ENCODE peak calls at places on chromosome 16, in six cellular contexts. One of them, this sample, is unnamed.
A peak's percentile ranks its signal among the peaks of the same experiment; 100 is the strongest.

GRCh38 chr16:82880361-82880760 is 253.6 kb downstream of the CDH13 start:
- DNase-seq in heart left ventricle: no peak
- DNase-seq in HCT116: no peak
- DNase-seq in SJSA1: no peak
- DNase-seq in CD8-positive, alpha-beta memory T cell: no peak
- DNase-seq in Peyer's patch: no peak
- DNase-seq in this sample: no peak

GRCh38 chr16:17368951-17369350 is 101.8 kb downstream of the XYLT1 start:
- DNase-seq in HCT116: no peak
- DNase-seq in CD8-positive, alpha-beta memory T cell: no peak
- DNase-seq in Peyer's patch: no peak
- DNase-seq in heart left ventricle: no peak
- DNase-seq in SJSA1: no peak
- DNase-seq in this sample: no peak

GRCh38 chr16:30903596-30903995 is 7.2 kb downstream of the CTF1 start:
- DNase-seq in SJSA1: no peak
- DNase-seq in CD8-positive, alpha-beta memory T cell: no peak
- DNase-seq in Peyer's patch: no peak
- DNase-seq in heart left ventricle: no peak
- DNase-seq in HCT116: no peak
- DNase-seq in this sample: no peak

GRCh38 chr16:2008631-2009301 is 855 bp downstream of the ZNF598 start:
- DNase-seq in SJSA1: no peak
- DNase-seq in heart left ventricle: no peak
- DNase-seq in CD8-positive, alpha-beta memory T cell: no peak
- DNase-seq in Peyer's patch: no peak
- DNase-seq in HCT116: no peak
- DNase-seq in this sample: no peak

GRCh38 chr16:20867585-20867984 is 32.6 kb downstream of the DCUN1D3 start:
- DNase-seq in SJSA1: no peak
- DNase-seq in CD8-positive, alpha-beta memory T cell: no peak
- DNase-seq in heart left ventricle: no peak
- DNase-seq in Peyer's patch: no peak
- DNase-seq in HCT116: no peak
- DNase-seq in this sample: no peak

GRCh38 chr16:69105501-69106361 is at the start of gene HAS3:
- DNase-seq in CD8-positive, alpha-beta memory T cell: peak; percentile 17
- DNase-seq in heart left ventricle: no peak
- DNase-seq in Peyer's patch: peak; percentile 73
- DNase-seq in SJSA1: peak; percentile 63
- DNase-seq in HCT116: peak; percentile 69
- DNase-seq in this sample: peak; percentile 75

GRCh38 chr16:84048306-84048705 is 5.7 kb upstream of the SLC38A8 start:
- DNase-seq in heart left ventricle: peak; percentile 37
- DNase-seq in CD8-positive, alpha-beta memory T cell: no peak
- DNase-seq in Peyer's patch: peak; percentile 47
- DNase-seq in HCT116: peak; percentile 8
- DNase-seq in SJSA1: no peak
- DNase-seq in this sample: no peak

GRCh38 chr16:491225-491919 is 36.1 kb upstream of the CAPN15 start:
- DNase-seq in HCT116: no peak
- DNase-seq in Peyer's patch: no peak
- DNase-seq in heart left ventricle: no peak
- DNase-seq in SJSA1: no peak
- DNase-seq in CD8-positive, alpha-beta memory T cell: no peak
- DNase-seq in this sample: peak; percentile 74

GRCh38 chr16:67857547-67858233 is 10.2 kb upstream of the CENPT start:
- DNase-seq in SJSA1: peak; percentile 86
- DNase-seq in HCT116: no peak
- DNase-seq in heart left ventricle: no peak
- DNase-seq in Peyer's patch: peak; percentile 80
- DNase-seq in CD8-positive, alpha-beta memory T cell: no peak
- DNase-seq in this sample: peak; percentile 60

GRCh38 chr16:1613240-1613639 is 1.1 kb downstream of the CRAMP1 start:
- DNase-seq in heart left ventricle: no peak
- DNase-seq in SJSA1: peak; percentile 19
- DNase-seq in CD8-positive, alpha-beta memory T cell: no peak
- DNase-seq in Peyer's patch: no peak
- DNase-seq in HCT116: no peak
- DNase-seq in this sample: peak; percentile 20

GRCh38 chr16:705748-706188 is at the start of gene FBXL16:
- DNase-seq in HCT116: no peak
- DNase-seq in CD8-positive, alpha-beta memory T cell: no peak
- DNase-seq in heart left ventricle: no peak
- DNase-seq in Peyer's patch: no peak
- DNase-seq in SJSA1: no peak
- DNase-seq in this sample: peak; percentile 54

GRCh38 chr16:19011169-19011731 is 27.5 kb downstream of the TMC7 start:
- DNase-seq in Peyer's patch: no peak
- DNase-seq in HCT116: no peak
- DNase-seq in heart left ventricle: no peak
- DNase-seq in SJSA1: no peak
- DNase-seq in CD8-positive, alpha-beta memory T cell: no peak
- DNase-seq in this sample: no peak

GRCh38 chr16:88878967-88879787 is 12.7 kb upstream of the PABPN1L start:
- DNase-seq in Peyer's patch: no peak
- DNase-seq in CD8-positive, alpha-beta memory T cell: no peak
- DNase-seq in HCT116: no peak
- DNase-seq in SJSA1: no peak
- DNase-seq in heart left ventricle: no peak
- DNase-seq in this sample: no peak

GRCh38 chr16:3950343-3951193 is 70.1 kb upstream of the CREBBP start:
- DNase-seq in HCT116: no peak
- DNase-seq in SJSA1: peak; percentile 88
- DNase-seq in CD8-positive, alpha-beta memory T cell: no peak
- DNase-seq in heart left ventricle: peak; percentile 89
- DNase-seq in Peyer's patch: peak; percentile 58
- DNase-seq in this sample: peak; percentile 85

GRCh38 chr16:50550035-50550434 is 1.8 kb downstream of the NKD1 start:
- DNase-seq in heart left ventricle: no peak
- DNase-seq in SJSA1: no peak
- DNase-seq in CD8-positive, alpha-beta memory T cell: no peak
- DNase-seq in Peyer's patch: no peak
- DNase-seq in HCT116: no peak
- DNase-seq in this sample: peak; percentile 17

GRCh38 chr16:15457390-15457789 is 23.0 kb downstream of the BMERB1 start:
- DNase-seq in Peyer's patch: peak; percentile 58
- DNase-seq in HCT116: no peak
- DNase-seq in SJSA1: no peak
- DNase-seq in heart left ventricle: no peak
- DNase-seq in CD8-positive, alpha-beta memory T cell: no peak
- DNase-seq in this sample: no peak

GRCh38 chr16:78742501-78743283 is 643.2 kb downstream of the WWOX start:
- DNase-seq in CD8-positive, alpha-beta memory T cell: peak; percentile 67
- DNase-seq in heart left ventricle: no peak
- DNase-seq in SJSA1: peak; percentile 84
- DNase-seq in Peyer's patch: no peak
- DNase-seq in HCT116: no peak
- DNase-seq in this sample: peak; percentile 20

GRCh38 chr16:70769131-70769530 is 31.8 kb downstream of the VAC14 start:
- DNase-seq in SJSA1: no peak
- DNase-seq in heart left ventricle: no peak
- DNase-seq in CD8-positive, alpha-beta memory T cell: no peak
- DNase-seq in Peyer's patch: no peak
- DNase-seq in HCT116: no peak
- DNase-seq in this sample: no peak

GRCh38 chr16:19717781-19718623 is at the start of the genes IQCK and KNOP1:
- DNase-seq in HCT116: peak; percentile 68
- DNase-seq in heart left ventricle: peak; percentile 94
- DNase-seq in Peyer's patch: peak; percentile 91
- DNase-seq in CD8-positive, alpha-beta memory T cell: peak; percentile 84
- DNase-seq in SJSA1: peak; percentile 90
- DNase-seq in this sample: peak; percentile 95

GRCh38 chr16:81786321-81786720 is 7.2 kb downstream of the PLCG2 start:
- DNase-seq in heart left ventricle: no peak
- DNase-seq in CD8-positive, alpha-beta memory T cell: no peak
- DNase-seq in HCT116: no peak
- DNase-seq in SJSA1: no peak
- DNase-seq in Peyer's patch: no peak
- DNase-seq in this sample: no peak

GRCh38 chr16:3576211-3576610 is 992 bp downstream of the NLRC3 start:
- DNase-seq in SJSA1: no peak
- DNase-seq in HCT116: no peak
- DNase-seq in CD8-positive, alpha-beta memory T cell: peak; percentile 27
- DNase-seq in heart left ventricle: no peak
- DNase-seq in Peyer's patch: no peak
- DNase-seq in this sample: no peak

GRCh38 chr16:24737391-24737871 is 8.0 kb downstream of the TNRC6A start:
- DNase-seq in SJSA1: peak; percentile 50
- DNase-seq in heart left ventricle: no peak
- DNase-seq in CD8-positive, alpha-beta memory T cell: no peak
- DNase-seq in Peyer's patch: no peak
- DNase-seq in HCT116: no peak
- DNase-seq in this sample: no peak

GRCh38 chr16:89511352-89511751 is 3.1 kb downstream of the SPG7 start:
- DNase-seq in HCT116: no peak
- DNase-seq in SJSA1: no peak
- DNase-seq in CD8-positive, alpha-beta memory T cell: no peak
- DNase-seq in Peyer's patch: no peak
- DNase-seq in heart left ventricle: no peak
- DNase-seq in this sample: no peak

GRCh38 chr16:760498-761343 is at the start of gene MSLN:
- DNase-seq in HCT116: peak; percentile 67
- DNase-seq in heart left ventricle: no peak
- DNase-seq in Peyer's patch: no peak
- DNase-seq in CD8-positive, alpha-beta memory T cell: no peak
- DNase-seq in SJSA1: no peak
- DNase-seq in this sample: no peak

DNA sequence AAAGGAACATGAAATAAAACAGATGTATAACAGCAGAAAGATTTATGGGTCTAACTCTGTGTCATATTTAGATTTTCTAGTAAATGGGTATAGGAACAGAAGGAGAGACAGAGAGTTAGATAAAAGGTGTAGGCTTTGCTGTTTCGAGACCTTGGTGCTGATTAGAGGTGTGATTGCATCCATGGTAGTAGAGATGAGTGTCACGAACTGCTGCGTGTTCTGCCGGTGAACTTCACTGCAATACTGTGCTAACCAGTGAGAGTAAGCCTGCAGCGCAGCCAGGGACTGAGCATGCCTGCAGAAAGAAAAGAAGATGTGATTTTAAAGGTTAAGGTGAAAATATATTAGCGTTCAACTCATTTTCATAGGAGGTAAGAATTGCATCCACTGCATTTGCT is 53.7 kb upstream of the GSG1L start:
- DNase-seq in HCT116: no peak
- DNase-seq in CD8-positive, alpha-beta memory T cell: no peak
- DNase-seq in Peyer's patch: no peak
- DNase-seq in heart left ventricle: no peak
- DNase-seq in SJSA1: no peak
- DNase-seq in this sample: no peak
- H3K36me3 ChIP-seq in HCT116: peaks cover 47% of the 10 kb centered on the region
- H3K36me3 ChIP-seq in CD8-positive, alpha-beta memory T cell: peaks cover 61% of the 10 kb centered on the region
- H3K36me3 ChIP-seq in Peyer's patch: no peaks in the 10 kb centered on the region
- H3K36me3 ChIP-seq in heart left ventricle: peaks cover 100% of the 10 kb centered on the region
- H3K36me3 ChIP-seq in SJSA1: peaks cover 98% of the 10 kb centered on the region
- H3K36me3 ChIP-seq in this sample: no peaks in the 10 kb centered on the region

GRCh38 chr16:85522842-85523601 is 90.1 kb upstream of the GSE1 start:
- DNase-seq in heart left ventricle: no peak
- DNase-seq in HCT116: no peak
- DNase-seq in SJSA1: no peak
- DNase-seq in CD8-positive, alpha-beta memory T cell: no peak
- DNase-seq in Peyer's patch: no peak
- DNase-seq in this sample: no peak
- H3K4me1 ChIP-seq in heart left ventricle: peaks cover 30% of the 10 kb centered on the region
- H3K4me1 ChIP-seq in HCT116: peaks cover 45% of the 10 kb centered on the region
- H3K4me1 ChIP-seq in SJSA1: no peaks in the 10 kb centered on the region
- H3K4me1 ChIP-seq in CD8-positive, alpha-beta memory T cell: peaks cover 6% of the 10 kb centered on the region
- H3K4me1 ChIP-seq in Peyer's patch: no peaks in the 10 kb centered on the region
- H3K4me1 ChIP-seq in this sample: peaks cover 26% of the 10 kb centered on the region

DNA sequence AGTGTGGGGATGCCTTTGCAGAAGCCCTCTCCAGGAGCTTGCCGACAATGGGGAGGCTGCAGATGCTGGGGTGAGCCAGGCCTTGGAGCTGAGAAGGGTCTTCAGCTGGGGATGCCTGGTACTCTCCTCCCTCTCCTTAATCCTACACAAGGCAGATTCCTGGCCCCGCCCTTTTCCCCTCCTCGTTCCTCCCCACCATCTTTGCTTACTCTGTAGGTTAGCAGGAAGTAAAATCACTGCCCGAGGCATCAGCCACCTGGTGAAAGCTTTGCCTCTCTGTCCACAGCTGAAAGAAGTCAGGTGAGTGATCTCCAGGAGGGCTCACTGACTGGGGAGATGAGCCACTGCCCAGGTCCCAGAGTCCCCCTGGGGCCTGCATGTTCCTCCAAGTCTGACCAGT is 38.7 kb downstream of the NLRC5 start:
- DNase-seq in Peyer's patch: no peak
- DNase-seq in SJSA1: no peak
- DNase-seq in HCT116: no peak
- DNase-seq in CD8-positive, alpha-beta memory T cell: no peak
- DNase-seq in heart left ventricle: no peak
- DNase-seq in this sample: no peak
- H3K36me3 ChIP-seq in Peyer's patch: no peaks in the 10 kb centered on the region
- H3K36me3 ChIP-seq in SJSA1: peaks cover 60% of the 10 kb centered on the region
- H3K36me3 ChIP-seq in HCT116: no peaks in the 10 kb centered on the region
- H3K36me3 ChIP-seq in CD8-positive, alpha-beta memory T cell: peaks cover 26% of the 10 kb centered on the region
- H3K36me3 ChIP-seq in heart left ventricle: peaks cover 93% of the 10 kb centered on the region
- H3K36me3 ChIP-seq in this sample: no peaks in the 10 kb centered on the region

GRCh38 chr16:53045554-53046250 is 7.0 kb downstream of the CHD9NB start:
- DNase-seq in Peyer's patch: no peak
- DNase-seq in SJSA1: no peak
- DNase-seq in HCT116: no peak
- DNase-seq in CD8-positive, alpha-beta memory T cell: no peak
- DNase-seq in heart left ventricle: no peak
- DNase-seq in this sample: no peak

GRCh38 chr16:53043462-53043861 is 9.2 kb downstream of the CHD9NB start:
- DNase-seq in HCT116: no peak
- DNase-seq in Peyer's patch: no peak
- DNase-seq in CD8-positive, alpha-beta memory T cell: no peak
- DNase-seq in SJSA1: no peak
- DNase-seq in heart left ventricle: no peak
- DNase-seq in this sample: peak; percentile 53

GRCh38 chr16:53042235-53042645 is 10.5 kb downstream of the CHD9NB start:
- DNase-seq in HCT116: no peak
- DNase-seq in Peyer's patch: no peak
- DNase-seq in SJSA1: no peak
- DNase-seq in CD8-positive, alpha-beta memory T cell: no peak
- DNase-seq in heart left ventricle: no peak
- DNase-seq in this sample: no peak

GRCh38 chr16:53041196-53041977 is 11.3 kb downstream of the CHD9NB start:
- DNase-seq in SJSA1: no peak
- DNase-seq in CD8-positive, alpha-beta memory T cell: no peak
- DNase-seq in Peyer's patch: no peak
- DNase-seq in heart left ventricle: peak; percentile 90
- DNase-seq in HCT116: no peak
- DNase-seq in this sample: peak; percentile 72

GRCh38 chr16:53043986-53044571 is 8.6 kb downstream of the CHD9NB start:
- DNase-seq in CD8-positive, alpha-beta memory T cell: no peak
- DNase-seq in heart left ventricle: no peak
- DNase-seq in Peyer's patch: no peak
- DNase-seq in SJSA1: no peak
- DNase-seq in HCT116: no peak
- DNase-seq in this sample: no peak
- H3K4me1 ChIP-seq in CD8-positive, alpha-beta memory T cell: no peaks in the 10 kb centered on the region
- H3K4me1 ChIP-seq in heart left ventricle: peaks cover 32% of the 10 kb centered on the region
- H3K4me1 ChIP-seq in Peyer's patch: no peaks in the 10 kb centered on the region
- H3K4me1 ChIP-seq in SJSA1: no peaks in the 10 kb centered on the region
- H3K4me1 ChIP-seq in HCT116: no peaks in the 10 kb centered on the region
- H3K4me1 ChIP-seq in this sample: no peaks in the 10 kb centered on the region

This sample was measured in testis.